ENCODE peak calls at places on chromosomes 5 and 9, in four cellular contexts. One of them, this sample, is unnamed.

GRCh38 chr9:111854799-111855198 is 41.8 kb upstream of the UGCG start:
- DNase-seq in stimulated activated CD4-positive, alpha-beta T cell treated with anti-CD3 and anti-CD28 coated beads, TNF-alpha, amount 100 ng/mL, for 1 hour: no peak
- DNase-seq in ovary: no peak
- DNase-seq in erythroblast: no peak
- DNase-seq in this sample: no peak

GRCh38 chr5:157198277-157199058 is 17.8 kb downstream of the ITK start:
- DNase-seq in stimulated activated CD4-positive, alpha-beta T cell treated with anti-CD3 and anti-CD28 coated beads, TNF-alpha, amount 100 ng/mL, for 1 hour: no peak
- DNase-seq in erythroblast: peak; percentile 5
- DNase-seq in ovary: no peak
- DNase-seq in this sample: no peak

GRCh38 chr9:38125889-38126288 is 56.9 kb upstream of the SHB start:
- DNase-seq in stimulated activated CD4-positive, alpha-beta T cell treated with anti-CD3 and anti-CD28 coated beads, TNF-alpha, amount 100 ng/mL, for 1 hour: no peak
- DNase-seq in erythroblast: no peak
- DNase-seq in ovary: no peak
- DNase-seq in this sample: no peak

GRCh38 chr5:123545506-123545905 is 33.5 kb downstream of the CSNK1G3 start:
- DNase-seq in ovary: no peak
- DNase-seq in erythroblast: peak; percentile 9
- DNase-seq in stimulated activated CD4-positive, alpha-beta T cell treated with anti-CD3 and anti-CD28 coated beads, TNF-alpha, amount 100 ng/mL, for 1 hour: no peak
- DNase-seq in this sample: no peak

GRCh38 chr5:179819296-179820126 is 1.2 kb upstream of the SQSTM1 start:
- DNase-seq in stimulated activated CD4-positive, alpha-beta T cell treated with anti-CD3 and anti-CD28 coated beads, TNF-alpha, amount 100 ng/mL, for 1 hour: no peak
- DNase-seq in ovary: peak; percentile 81
- DNase-seq in erythroblast: peak; percentile 65
- DNase-seq in this sample: peak; percentile 57

GRCh38 chr5:31237159-31237558 is 43.7 kb downstream of the CDH6 start:
- DNase-seq in stimulated activated CD4-positive, alpha-beta T cell treated with anti-CD3 and anti-CD28 coated beads, TNF-alpha, amount 100 ng/mL, for 1 hour: no peak
- DNase-seq in erythroblast: no peak
- DNase-seq in ovary: no peak
- DNase-seq in this sample: peak; percentile 35

GRCh38 chr9:93649610-93650261 is 73.4 kb downstream of the PHF2 start:
- DNase-seq in ovary: no peak
- DNase-seq in stimulated activated CD4-positive, alpha-beta T cell treated with anti-CD3 and anti-CD28 coated beads, TNF-alpha, amount 100 ng/mL, for 1 hour: no peak
- DNase-seq in erythroblast: no peak
- DNase-seq in this sample: no peak

GRCh38 chr5:138438724-138439536 is at the start of gene REEP2:
- DNase-seq in ovary: peak; percentile 63
- DNase-seq in stimulated activated CD4-positive, alpha-beta T cell treated with anti-CD3 and anti-CD28 coated beads, TNF-alpha, amount 100 ng/mL, for 1 hour: no peak
- DNase-seq in erythroblast: peak; percentile 74
- DNase-seq in this sample: peak; percentile 26

GRCh38 chr5:10555134-10555733 is 8.6 kb upstream of the ANKRD33B start:
- DNase-seq in ovary: no peak
- DNase-seq in stimulated activated CD4-positive, alpha-beta T cell treated with anti-CD3 and anti-CD28 coated beads, TNF-alpha, amount 100 ng/mL, for 1 hour: no peak
- DNase-seq in erythroblast: no peak
- DNase-seq in this sample: peak; percentile 65

GRCh38 chr9:17614929-17615328 is 36.1 kb downstream of the SH3GL2 start:
- DNase-seq in ovary: no peak
- DNase-seq in erythroblast: no peak
- DNase-seq in stimulated activated CD4-positive, alpha-beta T cell treated with anti-CD3 and anti-CD28 coated beads, TNF-alpha, amount 100 ng/mL, for 1 hour: no peak
- DNase-seq in this sample: no peak

GRCh38 chr9:14361074-14361473 is 47.1 kb upstream of the NFIB start:
- DNase-seq in erythroblast: no peak
- DNase-seq in stimulated activated CD4-positive, alpha-beta T cell treated with anti-CD3 and anti-CD28 coated beads, TNF-alpha, amount 100 ng/mL, for 1 hour: no peak
- DNase-seq in ovary: no peak
- DNase-seq in this sample: no peak

GRCh38 chr9:116844621-116845020 is 157.5 kb downstream of the TRIM32 start:
- DNase-seq in ovary: no peak
- DNase-seq in stimulated activated CD4-positive, alpha-beta T cell treated with anti-CD3 and anti-CD28 coated beads, TNF-alpha, amount 100 ng/mL, for 1 hour: no peak
- DNase-seq in erythroblast: no peak
- DNase-seq in this sample: no peak

GRCh38 chr9:93509084-93509483 is 55.7 kb upstream of the FAM120AOS start:
- DNase-seq in ovary: no peak
- DNase-seq in erythroblast: no peak
- DNase-seq in stimulated activated CD4-positive, alpha-beta T cell treated with anti-CD3 and anti-CD28 coated beads, TNF-alpha, amount 100 ng/mL, for 1 hour: no peak
- DNase-seq in this sample: no peak

GRCh38 chr9:105053209-105053652 is 125.3 kb upstream of the ABCA1 start:
- DNase-seq in ovary: no peak
- DNase-seq in stimulated activated CD4-positive, alpha-beta T cell treated with anti-CD3 and anti-CD28 coated beads, TNF-alpha, amount 100 ng/mL, for 1 hour: no peak
- DNase-seq in erythroblast: peak; percentile 77
- DNase-seq in this sample: no peak

GRCh38 chr5:37170856-37171255 is 78.3 kb downstream of the CPLANE1 start:
- DNase-seq in ovary: no peak
- DNase-seq in erythroblast: no peak
- DNase-seq in stimulated activated CD4-positive, alpha-beta T cell treated with anti-CD3 and anti-CD28 coated beads, TNF-alpha, amount 100 ng/mL, for 1 hour: no peak
- DNase-seq in this sample: no peak

GRCh38 chr9:5052858-5053257 is 67.8 kb downstream of the JAK2 start:
- DNase-seq in stimulated activated CD4-positive, alpha-beta T cell treated with anti-CD3 and anti-CD28 coated beads, TNF-alpha, amount 100 ng/mL, for 1 hour: no peak
- DNase-seq in erythroblast: no peak
- DNase-seq in ovary: no peak
- DNase-seq in this sample: no peak

GRCh38 chr5:177183142-177183541 is 49.6 kb downstream of the NSD1 start:
- DNase-seq in ovary: no peak
- DNase-seq in erythroblast: no peak
- DNase-seq in stimulated activated CD4-positive, alpha-beta T cell treated with anti-CD3 and anti-CD28 coated beads, TNF-alpha, amount 100 ng/mL, for 1 hour: no peak
- DNase-seq in this sample: no peak

GRCh38 chr5:108193021-108193795 is 188.7 kb downstream of the FBXL17 start:
- DNase-seq in ovary: no peak
- DNase-seq in erythroblast: no peak
- DNase-seq in stimulated activated CD4-positive, alpha-beta T cell treated with anti-CD3 and anti-CD28 coated beads, TNF-alpha, amount 100 ng/mL, for 1 hour: no peak
- DNase-seq in this sample: no peak

GRCh38 chr5:116881921-116882531 is 307.4 kb upstream of the SEMA6A start:
- DNase-seq in stimulated activated CD4-positive, alpha-beta T cell treated with anti-CD3 and anti-CD28 coated beads, TNF-alpha, amount 100 ng/mL, for 1 hour: no peak
- DNase-seq in ovary: no peak
- DNase-seq in erythroblast: no peak
- DNase-seq in this sample: peak; percentile 86

GRCh38 chr5:121296357-121296756 is 555.3 kb upstream of the FTMT start:
- DNase-seq in stimulated activated CD4-positive, alpha-beta T cell treated with anti-CD3 and anti-CD28 coated beads, TNF-alpha, amount 100 ng/mL, for 1 hour: no peak
- DNase-seq in ovary: no peak
- DNase-seq in erythroblast: no peak
- DNase-seq in this sample: no peak

GRCh38 chr5:141465351-141465750 is 10.4 kb upstream of the PCDHGC3 start:
- DNase-seq in stimulated activated CD4-positive, alpha-beta T cell treated with anti-CD3 and anti-CD28 coated beads, TNF-alpha, amount 100 ng/mL, for 1 hour: no peak
- DNase-seq in ovary: no peak
- DNase-seq in erythroblast: no peak
- DNase-seq in this sample: no peak

GRCh38 chr5:589588-589987 is 22.6 kb upstream of the CEP72 start:
- DNase-seq in ovary: no peak
- DNase-seq in erythroblast: no peak
- DNase-seq in stimulated activated CD4-positive, alpha-beta T cell treated with anti-CD3 and anti-CD28 coated beads, TNF-alpha, amount 100 ng/mL, for 1 hour: no peak
- DNase-seq in this sample: no peak

GRCh38 chr9:114203410-114204140 is 48.2 kb downstream of the COL27A1 start:
- DNase-seq in erythroblast: no peak
- DNase-seq in ovary: no peak
- DNase-seq in stimulated activated CD4-positive, alpha-beta T cell treated with anti-CD3 and anti-CD28 coated beads, TNF-alpha, amount 100 ng/mL, for 1 hour: no peak
- DNase-seq in this sample: no peak

GRCh38 chr9:6584881-6585597 is 60.5 kb downstream of the GLDC start:
- DNase-seq in stimulated activated CD4-positive, alpha-beta T cell treated with anti-CD3 and anti-CD28 coated beads, TNF-alpha, amount 100 ng/mL, for 1 hour: no peak
- DNase-seq in erythroblast: peak; percentile 21
- DNase-seq in ovary: no peak
- DNase-seq in this sample: peak; percentile 27

This sample was measured in NCI-H2081.